ENCODE peak calls at places on chromosomes 4 and X, in ten cellular contexts. D, B, R, W, J, M, T, L, X and S are unnamed samples.

GRCh38 chr4:89509708-89510269 is 202.2 kb upstream of the GPRIN3 start:
- DNase-seq in M (peak), T (no peak), R (peak), B (no peak), J (peak), D (no peak), X (peak), L (peak), W (no peak), S (peak)

GRCh38 chr4:15714616-15715015 is 11.8 kb downstream of the BST1 start:
- DNase-seq in J (peak), T (no peak), W (no peak), X (peak), L (no peak), M (no peak), B (no peak), D (no peak), R (peak), S (no peak)

GRCh38 chrX:149527705-149528104 is 13.1 kb upstream of the EOLA1 start:
- DNase-seq in B (no peak), T (no peak), D (no peak), L (no peak), J (peak), R (no peak), W (peak), M (peak), X (peak), S (peak)

GRCh38 chr4:9904976-9905587 is 116.2 kb downstream of the SLC2A9 start:
- DNase-seq in X (no peak), T (no peak), B (no peak), J (no peak), M (no peak), W (no peak), D (no peak), R (peak), L (no peak), S (peak)

GRCh38 chrX:75154871-75155270 is 1.2 kb downstream of the ABCB7 start:
- DNase-seq in R (no peak), X (no peak), L (no peak), B (no peak), W (no peak), M (no peak), J (no peak), T (no peak), D (no peak), S (no peak)

GRCh38 chrX:29044802-29045201 is 457.6 kb downstream of the IL1RAPL1 start:
- DNase-seq in T (no peak), M (no peak), J (peak), D (no peak), B (no peak), X (peak), L (no peak), W (no peak), R (peak), S (no peak)

GRCh38 chrX:38279188-38279587 is 48.1 kb downstream of the RPGR start:
- DNase-seq in X (peak), J (no peak), R (no peak), B (no peak), M (no peak), W (no peak), T (no peak), D (no peak), L (no peak), S (no peak)

GRCh38 chrX:17655232-17656034 is 81.9 kb upstream of the SCML1 start:
- DNase-seq in D (no peak), X (peak), T (no peak), M (no peak), W (peak), J (peak), L (no peak), R (peak), B (no peak), S (no peak)

GRCh38 chr4:185254434-185254833 is 45.0 kb downstream of the SNX25 start:
- DNase-seq in X (peak), D (no peak), R (peak), L (no peak), B (no peak), T (no peak), W (no peak), M (no peak), J (no peak), S (peak)

GRCh38 chr4:169649545-169650226 is 29.3 kb downstream of the CLCN3 start:
- DNase-seq in X (no peak), T (no peak), D (no peak), R (peak), W (peak), M (no peak), B (peak), J (peak), L (no peak), S (no peak)

GRCh38 chr4:187887886-187888285 is 107.7 kb upstream of the ZFP42 start:
- DNase-seq in L (no peak), T (no peak), W (no peak), B (no peak), D (no peak), X (no peak), R (no peak), J (no peak), M (no peak), S (no peak)

GRCh38 chrX:18468599-18468998 is 43.2 kb downstream of the CDKL5 start:
- DNase-seq in B (no peak), R (no peak), T (no peak), J (no peak), L (no peak), D (no peak), M (no peak), W (no peak), X (no peak), S (no peak)

GRCh38 chr4:2942532-2943363 is 20.5 kb downstream of the NOP14 start:
- DNase-seq in X (no peak), J (no peak), B (peak), W (no peak), D (peak), T (peak), R (no peak), L (no peak), M (no peak), S (peak)

GRCh38 chrX:69060631-69061408 is 104.4 kb downstream of the PJA1 start:
- DNase-seq in W (peak), R (peak), T (peak), B (peak), D (no peak), J (peak), L (no peak), M (peak), X (peak), S (peak)

GRCh38 chr4:154406022-154406835 is 85.4 kb downstream of the DCHS2 start:
- DNase-seq in X (no peak), W (no peak), T (no peak), L (no peak), B (no peak), M (no peak), R (no peak), D (no peak), J (no peak), S (no peak)

GRCh38 chr4:80221161-80221560 is 23.9 kb downstream of the PRDM8 start:
- DNase-seq in R (peak), L (no peak), B (no peak), J (peak), X (peak), W (no peak), T (no peak), D (no peak), M (no peak), S (no peak)
- TF ChIP-seq CTCF in R (peak), L (peak), B (no peak), J (peak), X (peak), W (peak), T (no peak), D (peak), M (peak), S (peak)

GRCh38 chrX:34332336-34332735 is 200.2 kb upstream of the FAM47A start:
- DNase-seq in T (no peak), J (no peak), M (no peak), L (no peak), B (no peak), D (no peak), W (peak), R (no peak), X (no peak), S (peak)
- TF ChIP-seq CTCF in T (no peak), J (no peak), M (no peak), L (peak), B (no peak), D (peak), W (peak), R (peak), X (peak), S (peak)

GRCh38 chr4:6909113-6909969 is at the start of gene TBC1D14:
- DNase-seq in L (no peak), B (peak), M (peak), T (peak), J (peak), D (peak), R (peak), X (peak), W (peak), S (peak)
- TF ChIP-seq CTCF in L (peak), B (no peak), M (no peak), T (no peak), J (peak), D (peak), R (no peak), X (peak), W (peak), S (peak)

DNA sequence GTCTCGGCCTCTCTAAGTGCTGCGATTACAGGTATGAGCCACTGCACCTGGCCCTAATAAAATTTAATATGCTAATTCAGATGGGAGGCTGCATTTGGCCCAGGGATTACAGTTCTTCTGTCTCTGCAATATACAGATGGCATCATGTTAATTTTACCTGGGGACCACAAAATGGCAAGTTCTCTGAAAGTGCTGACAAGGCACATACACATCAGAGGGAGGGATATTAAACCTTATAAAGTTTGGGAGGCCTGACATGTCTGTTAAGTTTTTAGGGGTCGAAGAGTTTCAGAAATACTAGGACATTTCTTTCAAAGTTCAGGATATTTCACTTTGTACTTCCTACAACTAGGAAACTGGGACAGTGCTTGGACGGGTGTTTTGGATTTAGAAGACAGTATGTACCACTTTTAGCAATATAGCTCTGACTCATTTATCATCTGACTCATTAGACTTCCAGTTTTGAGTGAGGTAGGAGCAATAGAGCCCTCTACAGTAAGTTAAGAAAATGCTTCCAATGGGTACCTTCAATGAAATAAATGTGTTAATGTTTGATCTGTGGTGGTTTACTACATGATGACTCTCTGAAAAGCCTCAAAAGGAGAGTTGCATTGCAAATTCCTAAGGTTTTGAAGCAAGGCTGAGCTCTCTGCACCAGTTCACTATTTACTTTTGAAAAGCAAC is 981.0 kb upstream of the HS3ST1 start:
- DNase-seq in L (no peak), D (no peak), X (peak), W (no peak), T (no peak), M (no peak), J (peak), R (peak), B (no peak), S (peak)
- TF ChIP-seq CTCF in L (no peak), D (no peak), X (no peak), W (peak), T (no peak), M (no peak), J (peak), R (peak), B (no peak), S (peak)

GRCh38 chr4:113407409-113407808 is 354.1 kb downstream of the CAMK2D start:
- DNase-seq in T (no peak), D (no peak), J (no peak), R (no peak), L (no peak), M (no peak), W (no peak), X (no peak), B (no peak), S (no peak)

GRCh38 chr4:113405874-113406722 is 355.4 kb downstream of the CAMK2D start:
- DNase-seq in J (no peak), M (no peak), D (no peak), L (no peak), R (no peak), B (no peak), T (no peak), X (no peak), W (no peak), S (no peak)

GRCh38 chr4:113406723-113407016 is 354.9 kb downstream of the CAMK2D start:
- DNase-seq in W (no peak), J (no peak), M (no peak), T (no peak), X (no peak), D (no peak), L (no peak), R (no peak), B (no peak), S (peak)

GRCh38 chr4:113404846-113405245 is 355.4 kb downstream of the ANK2 start:
- DNase-seq in D (no peak), J (peak), L (no peak), B (no peak), T (no peak), M (no peak), X (no peak), W (no peak), R (no peak), S (no peak)

GRCh38 chr4:113404167-113404571 is 354.7 kb downstream of the ANK2 start:
- DNase-seq in R (no peak), X (no peak), B (no peak), W (no peak), M (no peak), L (no peak), T (no peak), J (no peak), D (no peak), S (no peak)
- TF ChIP-seq CTCF in R (no peak), X (no peak), B (no peak), W (no peak), M (no peak), L (no peak), T (no peak), J (no peak), D (no peak), S (no peak)

GRCh38 chr4:181301735-181302380 is 941.3 kb upstream of the TENM3 start:
- DNase-seq in W (peak), L (no peak), M (no peak), X (peak), J (peak), B (peak), T (peak), R (peak), D (peak), S (peak)
- TF ChIP-seq CTCF in W (peak), L (peak), M (peak), X (peak), J (no peak), B (no peak), T (peak), R (peak), D (peak), S (peak)

GRCh38 chrX:40920351-40920750 is 164.9 kb upstream of the USP9X start:
- DNase-seq in J (no peak), W (no peak), B (no peak), T (no peak), X (no peak), R (no peak), L (no peak), M (no peak), D (no peak), S (no peak)

GRCh38 chrX:40928076-40928475 is 157.2 kb upstream of the USP9X start:
- DNase-seq in T (no peak), X (no peak), R (no peak), B (no peak), L (no peak), J (no peak), D (no peak), M (no peak), W (no peak), S (no peak)

DNA sequence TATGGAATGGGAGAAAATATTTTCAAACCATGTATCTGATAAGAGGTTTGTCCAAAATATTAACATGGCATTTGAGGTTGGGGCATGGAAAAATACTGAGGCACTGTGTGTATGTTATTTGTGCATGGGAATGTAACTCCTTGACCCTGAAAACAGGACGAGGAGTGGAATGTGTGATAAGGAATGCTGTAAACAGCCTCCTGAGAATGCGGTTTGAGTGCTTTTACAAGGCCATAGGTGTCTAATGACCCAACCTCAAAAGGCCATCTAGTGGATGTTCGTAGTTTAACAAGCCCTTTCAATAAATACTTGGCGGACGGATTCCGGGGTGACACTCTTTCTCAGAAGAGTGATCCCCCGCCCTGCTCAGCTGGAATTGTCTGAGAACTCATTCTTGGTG is 162.9 kb upstream of the USP9X start:
- DNase-seq in X (peak), T (no peak), R (peak), L (no peak), J (peak), B (no peak), W (peak), D (no peak), M (no peak), S (peak)
- TF ChIP-seq CTCF in X (peak), T (no peak), R (peak), L (peak), J (peak), B (peak), W (peak), D (peak), M (peak), S (peak)